ENCODE peak calls at places on chromosomes 13 and 19, in ten cellular contexts. One of them, this sample, is unnamed.

GRCh38 chr13:35005051-35005450 is 63.0 kb downstream of the NBEA start:
- DNase-seq in endodermal cell: no peak
- DNase-seq in psoas muscle: no peak
- DNase-seq in fibroblast of lung: no peak
- DNase-seq in heart left ventricle: no peak
- DNase-seq in MM.1S: no peak
- DNase-seq in glutamatergic neuron: no peak
- DNase-seq in AG10803: no peak
- DNase-seq in AG09309: no peak
- DNase-seq in AG09319: no peak
- DNase-seq in this sample: no peak

GRCh38 chr13:49082653-49083536 is 107.2 kb downstream of the FNDC3A start:
- DNase-seq in endodermal cell: no peak
- DNase-seq in psoas muscle: no peak
- DNase-seq in fibroblast of lung: peak; percentile 65
- DNase-seq in heart left ventricle: no peak
- DNase-seq in MM.1S: no peak
- DNase-seq in glutamatergic neuron: no peak
- DNase-seq in AG10803: peak; percentile 85
- DNase-seq in AG09309: peak; percentile 50
- DNase-seq in AG09319: peak; percentile 29
- DNase-seq in this sample: peak; percentile 45

GRCh38 chr19:9037415-9038062 is 27.3 kb upstream of the MUC16 start:
- DNase-seq in endodermal cell: no peak
- DNase-seq in psoas muscle: no peak
- DNase-seq in fibroblast of lung: no peak
- DNase-seq in heart left ventricle: no peak
- DNase-seq in MM.1S: no peak
- DNase-seq in glutamatergic neuron: no peak
- DNase-seq in AG10803: no peak
- DNase-seq in AG09309: no peak
- DNase-seq in AG09319: no peak
- DNase-seq in this sample: no peak

GRCh38 chr13:32984857-32985626 is 31.2 kb upstream of the KL start:
- DNase-seq in endodermal cell: no peak
- DNase-seq in psoas muscle: no peak
- DNase-seq in fibroblast of lung: no peak
- DNase-seq in heart left ventricle: no peak
- DNase-seq in MM.1S: no peak
- DNase-seq in glutamatergic neuron: no peak
- DNase-seq in AG10803: no peak
- DNase-seq in AG09309: no peak
- DNase-seq in AG09319: no peak
- DNase-seq in this sample: no peak

GRCh38 chr13:98889419-98890079 is 88.3 kb downstream of the DOCK9 start:
- DNase-seq in endodermal cell: no peak
- DNase-seq in psoas muscle: no peak
- DNase-seq in fibroblast of lung: no peak
- DNase-seq in heart left ventricle: no peak
- DNase-seq in MM.1S: peak; percentile 21
- DNase-seq in glutamatergic neuron: no peak
- DNase-seq in AG10803: no peak
- DNase-seq in AG09309: no peak
- DNase-seq in AG09319: no peak
- DNase-seq in this sample: no peak

GRCh38 chr13:94559201-94559795 is 36.7 kb downstream of the TGDS start:
- DNase-seq in endodermal cell: no peak
- DNase-seq in psoas muscle: no peak
- DNase-seq in fibroblast of lung: no peak
- DNase-seq in heart left ventricle: no peak
- DNase-seq in MM.1S: peak; percentile 75
- DNase-seq in glutamatergic neuron: no peak
- DNase-seq in AG10803: no peak
- DNase-seq in AG09309: no peak
- DNase-seq in AG09319: no peak
- DNase-seq in this sample: no peak

GRCh38 chr13:25901460-25902376 is 150.1 kb downstream of the SHISA2 start:
- DNase-seq in endodermal cell: no peak
- DNase-seq in psoas muscle: no peak
- DNase-seq in fibroblast of lung: peak; percentile 68
- DNase-seq in heart left ventricle: no peak
- DNase-seq in MM.1S: no peak
- DNase-seq in glutamatergic neuron: no peak
- DNase-seq in AG10803: no peak
- DNase-seq in AG09309: no peak
- DNase-seq in AG09319: no peak
- DNase-seq in this sample: peak; percentile 61

GRCh38 chr19:17052439-17052838 is 22.8 kb downstream of the HAUS8 start:
- DNase-seq in endodermal cell: peak; percentile 87
- DNase-seq in psoas muscle: no peak
- DNase-seq in fibroblast of lung: peak; percentile 67
- DNase-seq in heart left ventricle: no peak
- DNase-seq in MM.1S: no peak
- DNase-seq in glutamatergic neuron: peak; percentile 69
- DNase-seq in AG10803: peak; percentile 54
- DNase-seq in AG09309: peak; percentile 14
- DNase-seq in AG09319: no peak
- DNase-seq in this sample: no peak

GRCh38 chr19:33819875-33820781 is 23.5 kb downstream of the KCTD15 start:
- DNase-seq in endodermal cell: peak; percentile 88
- DNase-seq in psoas muscle: peak; percentile 82
- DNase-seq in fibroblast of lung: peak; percentile 76
- DNase-seq in heart left ventricle: peak; percentile 85
- DNase-seq in MM.1S: peak; percentile 32
- DNase-seq in glutamatergic neuron: peak; percentile 61
- DNase-seq in AG10803: peak; percentile 83
- DNase-seq in AG09309: no peak
- DNase-seq in AG09319: peak; percentile 56
- DNase-seq in this sample: peak; percentile 40

GRCh38 chr13:113591750-113592149 is 7.2 kb downstream of the TFDP1 start:
- DNase-seq in endodermal cell: peak; percentile 11
- DNase-seq in psoas muscle: no peak
- DNase-seq in fibroblast of lung: no peak
- DNase-seq in heart left ventricle: no peak
- DNase-seq in MM.1S: no peak
- DNase-seq in glutamatergic neuron: no peak
- DNase-seq in AG10803: no peak
- DNase-seq in AG09309: no peak
- DNase-seq in AG09319: no peak
- DNase-seq in this sample: no peak

GRCh38 chr19:38932425-38933179 is 1.9 kb downstream of the MRPS12 start:
- DNase-seq in endodermal cell: peak; percentile 70
- DNase-seq in psoas muscle: no peak
- DNase-seq in fibroblast of lung: peak; percentile 50
- DNase-seq in heart left ventricle: no peak
- DNase-seq in MM.1S: peak; percentile 42
- DNase-seq in glutamatergic neuron: no peak
- DNase-seq in AG10803: peak; percentile 45
- DNase-seq in AG09309: no peak
- DNase-seq in AG09319: no peak
- DNase-seq in this sample: no peak

GRCh38 chr13:109131698-109132257 is 502.4 kb downstream of the MYO16 start:
- DNase-seq in endodermal cell: peak; percentile 75
- DNase-seq in psoas muscle: no peak
- DNase-seq in fibroblast of lung: no peak
- DNase-seq in heart left ventricle: peak; percentile 23
- DNase-seq in MM.1S: peak; percentile 41
- DNase-seq in glutamatergic neuron: no peak
- DNase-seq in AG10803: peak; percentile 14
- DNase-seq in AG09309: peak; percentile 10
- DNase-seq in AG09319: no peak
- DNase-seq in this sample: peak; percentile 32

GRCh38 chr19:15137777-15138176 is 30.6 kb downstream of the SYDE1 start:
- DNase-seq in endodermal cell: peak; percentile 5
- DNase-seq in psoas muscle: no peak
- DNase-seq in fibroblast of lung: peak; percentile 37
- DNase-seq in heart left ventricle: no peak
- DNase-seq in MM.1S: no peak
- DNase-seq in glutamatergic neuron: no peak
- DNase-seq in AG10803: peak; percentile 37
- DNase-seq in AG09309: no peak
- DNase-seq in AG09319: no peak
- DNase-seq in this sample: no peak
- TF ChIP-seq CTCF in endodermal cell: no peak
- TF ChIP-seq CTCF in psoas muscle: no peak
- TF ChIP-seq CTCF in fibroblast of lung: no peak
- TF ChIP-seq CTCF in heart left ventricle: no peak
- TF ChIP-seq CTCF in MM.1S: no peak
- TF ChIP-seq CTCF in glutamatergic neuron: no peak
- TF ChIP-seq CTCF in AG10803: no peak
- TF ChIP-seq CTCF in AG09309: no peak
- TF ChIP-seq CTCF in AG09319: no peak
- TF ChIP-seq CTCF in this sample: no peak

GRCh38 chr19:58367698-58368454 is 5.3 kb upstream of the ZNF497 start:
- DNase-seq in endodermal cell: no peak
- DNase-seq in psoas muscle: no peak
- DNase-seq in fibroblast of lung: no peak
- DNase-seq in heart left ventricle: no peak
- DNase-seq in MM.1S: no peak
- DNase-seq in glutamatergic neuron: no peak
- DNase-seq in AG10803: no peak
- DNase-seq in AG09309: no peak
- DNase-seq in AG09319: no peak
- DNase-seq in this sample: no peak

GRCh38 chr19:58374200-58374599 is 6.6 kb downstream of the ZNF837 start:
- DNase-seq in endodermal cell: no peak
- DNase-seq in psoas muscle: no peak
- DNase-seq in fibroblast of lung: no peak
- DNase-seq in heart left ventricle: no peak
- DNase-seq in MM.1S: no peak
- DNase-seq in glutamatergic neuron: no peak
- DNase-seq in AG10803: no peak
- DNase-seq in AG09309: no peak
- DNase-seq in AG09319: no peak
- DNase-seq in this sample: no peak

GRCh38 chr19:58368561-58369360 is 6.2 kb upstream of the ZNF497 start:
- DNase-seq in endodermal cell: no peak
- DNase-seq in psoas muscle: no peak
- DNase-seq in fibroblast of lung: no peak
- DNase-seq in heart left ventricle: no peak
- DNase-seq in MM.1S: no peak
- DNase-seq in glutamatergic neuron: no peak
- DNase-seq in AG10803: no peak
- DNase-seq in AG09309: no peak
- DNase-seq in AG09319: no peak
- DNase-seq in this sample: no peak

GRCh38 chr19:58366576-58367430 is 4.3 kb upstream of the ZNF497 start:
- DNase-seq in endodermal cell: no peak
- DNase-seq in psoas muscle: no peak
- DNase-seq in fibroblast of lung: no peak
- DNase-seq in heart left ventricle: no peak
- DNase-seq in MM.1S: no peak
- DNase-seq in glutamatergic neuron: no peak
- DNase-seq in AG10803: no peak
- DNase-seq in AG09309: no peak
- DNase-seq in AG09319: no peak
- DNase-seq in this sample: no peak

DNA sequence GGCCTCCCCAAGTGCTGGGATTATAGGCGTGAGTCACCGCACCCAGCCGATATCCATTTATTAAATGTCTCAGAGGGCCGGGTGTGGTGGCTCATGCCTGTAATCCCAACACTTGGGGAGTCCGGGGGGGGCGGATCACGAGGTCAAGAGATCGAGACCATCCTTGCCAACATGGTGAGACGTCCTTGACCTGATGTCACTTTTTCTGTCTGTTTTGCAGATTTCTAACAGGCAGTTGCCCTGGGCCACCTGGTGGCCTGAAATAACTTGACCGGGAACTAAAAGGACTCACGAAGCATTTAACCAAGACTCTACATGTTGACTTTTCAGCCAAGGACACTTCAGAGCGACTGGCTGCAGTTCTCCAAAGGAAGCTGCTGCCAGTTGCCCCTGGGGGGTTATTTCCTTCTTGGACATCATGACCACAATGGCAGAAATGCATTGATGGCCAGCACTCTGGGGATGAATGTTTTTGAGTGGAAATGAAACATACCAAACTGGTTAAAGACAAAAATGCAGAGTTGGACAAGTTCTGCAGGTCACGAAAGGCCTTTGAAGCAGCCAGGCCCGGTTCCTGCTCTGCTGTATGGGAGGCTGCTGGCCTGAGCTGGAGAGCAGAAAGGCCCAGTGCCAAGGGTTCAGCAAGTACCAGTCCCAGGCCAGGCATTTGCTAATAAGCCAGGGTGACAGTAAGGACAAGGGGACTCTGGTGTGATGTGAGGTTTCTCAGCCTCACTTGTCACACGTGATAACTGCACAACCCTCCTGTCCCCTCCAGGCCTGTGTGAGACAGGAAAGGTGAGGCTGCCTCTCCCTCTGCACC is 8.3 kb downstream of the ZNF837 start:
- DNase-seq in endodermal cell: peak; percentile 69
- DNase-seq in psoas muscle: no peak
- DNase-seq in fibroblast of lung: no peak
- DNase-seq in heart left ventricle: no peak
- DNase-seq in MM.1S: no peak
- DNase-seq in glutamatergic neuron: no peak
- DNase-seq in AG10803: no peak
- DNase-seq in AG09309: no peak
- DNase-seq in AG09319: no peak
- DNase-seq in this sample: no peak
- TF ChIP-seq CTCF in endodermal cell: peak; percentile 73
- TF ChIP-seq CTCF in psoas muscle: no peak
- TF ChIP-seq CTCF in fibroblast of lung: no peak
- TF ChIP-seq CTCF in heart left ventricle: no peak
- TF ChIP-seq CTCF in MM.1S: no peak
- TF ChIP-seq CTCF in glutamatergic neuron: peak; percentile 28
- TF ChIP-seq CTCF in AG10803: no peak
- TF ChIP-seq CTCF in AG09309: no peak
- TF ChIP-seq CTCF in AG09319: no peak
- TF ChIP-seq CTCF in this sample: no peak

GRCh38 chr19:24033308-24033961 is 53.6 kb upstream of the ZNF254 start:
- DNase-seq in endodermal cell: peak; percentile 97
- DNase-seq in psoas muscle: peak; percentile 89
- DNase-seq in fibroblast of lung: peak; percentile 91
- DNase-seq in heart left ventricle: peak; percentile 90
- DNase-seq in MM.1S: no peak
- DNase-seq in glutamatergic neuron: peak; percentile 91
- DNase-seq in AG10803: peak; percentile 90
- DNase-seq in AG09309: peak; percentile 68
- DNase-seq in AG09319: peak; percentile 70
- DNase-seq in this sample: peak; percentile 92
- TF ChIP-seq CTCF in endodermal cell: peak; percentile 38
- TF ChIP-seq CTCF in psoas muscle: no peak
- TF ChIP-seq CTCF in fibroblast of lung: no peak
- TF ChIP-seq CTCF in heart left ventricle: no peak
- TF ChIP-seq CTCF in MM.1S: no peak
- TF ChIP-seq CTCF in glutamatergic neuron: peak; percentile 10
- TF ChIP-seq CTCF in AG10803: peak; percentile 3
- TF ChIP-seq CTCF in AG09309: no peak
- TF ChIP-seq CTCF in AG09319: no peak
- TF ChIP-seq CTCF in this sample: peak; percentile 15

GRCh38 chr13:79548886-79549285 is 67.9 kb downstream of the NDFIP2 start:
- DNase-seq in endodermal cell: no peak
- DNase-seq in psoas muscle: no peak
- DNase-seq in fibroblast of lung: peak; percentile 47
- DNase-seq in heart left ventricle: no peak
- DNase-seq in MM.1S: no peak
- DNase-seq in glutamatergic neuron: no peak
- DNase-seq in AG10803: peak; percentile 2
- DNase-seq in AG09309: no peak
- DNase-seq in AG09319: no peak
- DNase-seq in this sample: no peak
- TF ChIP-seq CTCF in endodermal cell: peak; percentile 53
- TF ChIP-seq CTCF in psoas muscle: peak; percentile 8
- TF ChIP-seq CTCF in fibroblast of lung: no peak
- TF ChIP-seq CTCF in heart left ventricle: no peak
- TF ChIP-seq CTCF in MM.1S: peak; percentile 12
- TF ChIP-seq CTCF in glutamatergic neuron: no peak
- TF ChIP-seq CTCF in AG10803: peak; percentile 48
- TF ChIP-seq CTCF in AG09309: peak; percentile 32
- TF ChIP-seq CTCF in AG09319: peak; percentile 41
- TF ChIP-seq CTCF in this sample: no peak